ENCODE peak calls at places on chromosomes 7 and 10, in six cellular contexts. E, X, G, W, M and Q are unnamed samples.

GRCh38 chr10:23375366-23375765 is 30.8 kb upstream of the C10orf67 start:
- DNase-seq in W (no peak), E (no peak), M (no peak), G (no peak), X (no peak), Q (no peak)

GRCh38 chr7:13538669-13539068 is 450.8 kb downstream of the ETV1 start:
- DNase-seq in E (no peak), X (no peak), W (no peak), G (peak; percentile 36), M (no peak), Q (no peak)

GRCh38 chr7:40733111-40733510 is 598.3 kb downstream of the SUGCT start:
- DNase-seq in G (no peak), E (no peak), M (no peak), W (no peak), X (no peak), Q (no peak)

GRCh38 chr10:4651404-4652037 is 174.5 kb upstream of the AKR1E2 start:
- DNase-seq in G (peak; percentile 24), X (no peak), W (no peak), E (no peak), M (no peak), Q (no peak)

GRCh38 chr10:14282271-14282670 is 48.5 kb downstream of the FRMD4A start:
- DNase-seq in X (no peak), E (no peak), G (peak; percentile 60), M (no peak), W (no peak), Q (no peak)

GRCh38 chr7:24587853-24588252 is 14.6 kb downstream of the PALS2 start:
- DNase-seq in M (no peak), X (peak; percentile 33), E (no peak), W (no peak), G (peak; percentile 33), Q (no peak)

GRCh38 chr10:72429931-72430330 is 75.2 kb upstream of the DNAJB12 start:
- DNase-seq in W (no peak), E (no peak), X (no peak), G (no peak), M (no peak), Q (no peak)

GRCh38 chr7:39851466-39852045 is 98.5 kb upstream of the CDK13 start:
- DNase-seq in W (no peak), M (no peak), G (no peak), E (no peak), X (no peak), Q (no peak)

GRCh38 chr10:88851706-88852105 is at the start of gene ANKRD22:
- DNase-seq in X (no peak), W (peak; percentile 84), E (no peak), G (peak; percentile 95), M (peak; percentile 61), Q (peak; percentile 90)

GRCh38 chr7:139505563-139505962 is 17.9 kb upstream of the CLEC2L start:
- DNase-seq in X (peak; percentile 34), M (no peak), E (no peak), W (peak; percentile 15), G (peak; percentile 9), Q (no peak)

GRCh38 chr10:17026686-17027485 is 102.7 kb downstream of the CUBN start:
- DNase-seq in X (no peak), W (no peak), G (peak; percentile 72), E (no peak), M (no peak), Q (no peak)

GRCh38 chr7:125061-125471 is 67.3 kb upstream of the FAM20C start:
- DNase-seq in X (no peak), E (no peak), G (no peak), W (no peak), M (no peak), Q (no peak)

GRCh38 chr10:49086889-49087288 is 28.4 kb downstream of the VSTM4 start:
- DNase-seq in X (no peak), W (no peak), M (no peak), E (no peak), G (no peak), Q (no peak)

GRCh38 chr7:107370816-107371215 is 99.0 kb upstream of the GPR22 start:
- DNase-seq in M (no peak), W (no peak), E (no peak), G (no peak), X (no peak), Q (no peak)

GRCh38 chr10:6713716-6714115 is 133.6 kb upstream of the PRKCQ start:
- DNase-seq in G (no peak), W (no peak), X (peak; percentile 41), M (no peak), E (no peak), Q (no peak)

GRCh38 chr7:45930967-45931366 is 9.9 kb upstream of the IGFBP3 start:
- DNase-seq in M (no peak), E (no peak), X (no peak), W (no peak), G (peak; percentile 52), Q (no peak)

GRCh38 chr10:95755511-95756004 is 405 bp upstream of the ENTPD1 start:
- DNase-seq in W (no peak), X (peak; percentile 13), E (peak; percentile 84), M (peak; percentile 80), G (peak; percentile 16), Q (peak; percentile 27)

GRCh38 chr7:97001656-97002554 is 3.4 kb upstream of the DLX6 start:
- DNase-seq in W (no peak), X (no peak), E (no peak), G (no peak), M (no peak), Q (no peak)

GRCh38 chr7:78213402-78213801 is 414.8 kb downstream of the PHTF2 start:
- DNase-seq in E (no peak), M (no peak), G (no peak), X (no peak), W (no peak), Q (no peak)

GRCh38 chr7:82050134-82050533 is 280.3 kb upstream of the HGF start:
- DNase-seq in X (no peak), E (no peak), M (no peak), W (peak; percentile 59), G (peak; percentile 94), Q (no peak)

DNA sequence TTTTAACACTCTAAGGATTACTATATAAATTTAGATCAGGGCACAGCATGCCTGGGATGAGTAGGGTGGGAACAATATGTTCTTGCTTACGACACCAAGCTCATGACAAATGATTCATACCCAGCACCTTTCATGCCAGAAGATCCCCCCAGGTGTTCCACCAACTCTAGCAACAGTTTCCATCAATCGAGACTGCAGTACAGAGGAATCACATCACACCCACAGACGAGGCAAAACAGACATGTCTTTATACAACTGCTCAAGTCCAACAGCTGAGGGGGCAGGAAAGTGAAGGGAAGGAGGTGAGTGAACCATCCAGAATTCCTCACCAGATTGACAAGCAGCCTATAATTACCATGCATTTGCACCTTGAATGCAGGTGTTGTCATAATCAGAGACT is 3.6 kb downstream of the SORCS1 start:
- DNase-seq in X (no peak), G (no peak), W (no peak), E (no peak), M (no peak), Q (no peak)
- H3K27me3 ChIP-seq in X (peaks cover 4% of the 10 kb centered on the region), G (peaks cover 54% of the 10 kb centered on the region), W (no peaks in the 10 kb centered on the region), E (peaks cover 33% of the 10 kb centered on the region), M (no peaks in the 10 kb centered on the region), Q (peaks cover 11% of the 10 kb centered on the region)

DNA sequence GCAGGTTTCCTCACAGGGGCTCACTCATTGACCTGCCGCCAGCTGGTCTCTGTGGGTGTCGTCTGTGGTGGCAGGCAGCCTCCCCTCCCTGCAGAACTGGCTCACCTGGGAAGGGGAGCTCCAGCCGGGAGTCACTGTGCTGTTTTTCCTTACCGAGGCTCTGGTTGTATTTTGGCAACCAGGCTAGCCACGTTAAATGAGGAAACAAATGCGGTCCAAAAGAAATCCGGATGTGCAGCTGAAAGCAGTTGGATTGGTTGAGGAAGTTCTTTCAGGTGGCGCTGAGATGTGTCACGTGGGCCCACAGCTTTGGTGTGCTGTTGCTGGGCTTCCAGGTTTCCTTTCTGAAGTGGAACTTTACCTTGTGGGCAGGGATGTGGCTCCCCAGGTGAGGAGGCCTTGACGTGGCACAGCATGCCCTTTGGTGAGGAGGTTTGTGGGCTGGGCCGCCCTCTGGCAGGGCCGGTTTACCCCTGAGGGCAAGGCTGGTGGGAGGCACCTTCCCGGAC is 14.2 kb downstream of the MTURN start:
- DNase-seq in E (peak; percentile 87), M (no peak), G (no peak), W (no peak), X (no peak), Q (no peak)
- TF ChIP-seq CTCF in E (no peak), M (no peak), G (no peak), W (no peak), X (no peak), Q (no peak)

DNA sequence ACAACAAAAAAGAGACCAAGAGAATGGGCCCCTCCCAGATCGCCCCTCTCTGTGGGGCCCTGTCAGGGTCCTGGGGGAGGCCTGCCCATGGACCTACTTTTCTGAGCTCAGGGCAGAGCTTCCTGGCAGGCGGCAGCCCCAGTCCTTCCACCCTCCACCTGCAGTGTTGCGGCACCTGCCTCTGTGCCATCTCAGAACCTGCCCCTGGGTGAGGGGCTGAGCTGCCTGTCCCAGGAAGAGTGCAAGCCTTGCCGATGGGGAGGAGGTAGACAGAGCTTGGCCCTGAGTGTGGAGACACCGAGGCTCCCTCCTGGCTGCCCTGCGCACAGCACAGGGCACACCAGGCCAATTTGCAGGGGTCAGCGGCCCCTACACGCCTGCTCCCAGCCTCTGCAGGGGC is 67.5 kb downstream of the UNCX start:
- DNase-seq in M (no peak), E (no peak), W (no peak), X (no peak), G (no peak), Q (no peak)
- H3K27me3 ChIP-seq in M (no peaks in the 10 kb centered on the region), E (peaks cover 68% of the 10 kb centered on the region), W (no peaks in the 10 kb centered on the region), X (no peaks in the 10 kb centered on the region), G (peaks cover 47% of the 10 kb centered on the region), Q (peaks cover 11% of the 10 kb centered on the region)

GRCh38 chr10:69800665-69801064 is 1.0 kb upstream of the COL13A1 start:
- DNase-seq in E (no peak), M (no peak), W (no peak), G (no peak), X (no peak), Q (no peak)

GRCh38 chr10:69801434-69802315 is at the start of gene COL13A1:
- DNase-seq in X (peak; percentile 93), W (peak; percentile 71), E (peak; percentile 64), M (peak; percentile 64), G (peak; percentile 99), Q (peak; percentile 41)

GRCh38 chr10:69801094-69801433 is 642 bp upstream of the COL13A1 start:
- DNase-seq in X (peak; percentile 86), M (peak; percentile 61), E (no peak), G (peak; percentile 92), W (peak; percentile 60), Q (peak; percentile 63)

GRCh38 chr10:69803809-69804208 is 2.1 kb downstream of the COL13A1 start:
- DNase-seq in X (no peak), W (no peak), M (no peak), G (peak; percentile 38), E (peak; percentile 47), Q (no peak)

DNA sequence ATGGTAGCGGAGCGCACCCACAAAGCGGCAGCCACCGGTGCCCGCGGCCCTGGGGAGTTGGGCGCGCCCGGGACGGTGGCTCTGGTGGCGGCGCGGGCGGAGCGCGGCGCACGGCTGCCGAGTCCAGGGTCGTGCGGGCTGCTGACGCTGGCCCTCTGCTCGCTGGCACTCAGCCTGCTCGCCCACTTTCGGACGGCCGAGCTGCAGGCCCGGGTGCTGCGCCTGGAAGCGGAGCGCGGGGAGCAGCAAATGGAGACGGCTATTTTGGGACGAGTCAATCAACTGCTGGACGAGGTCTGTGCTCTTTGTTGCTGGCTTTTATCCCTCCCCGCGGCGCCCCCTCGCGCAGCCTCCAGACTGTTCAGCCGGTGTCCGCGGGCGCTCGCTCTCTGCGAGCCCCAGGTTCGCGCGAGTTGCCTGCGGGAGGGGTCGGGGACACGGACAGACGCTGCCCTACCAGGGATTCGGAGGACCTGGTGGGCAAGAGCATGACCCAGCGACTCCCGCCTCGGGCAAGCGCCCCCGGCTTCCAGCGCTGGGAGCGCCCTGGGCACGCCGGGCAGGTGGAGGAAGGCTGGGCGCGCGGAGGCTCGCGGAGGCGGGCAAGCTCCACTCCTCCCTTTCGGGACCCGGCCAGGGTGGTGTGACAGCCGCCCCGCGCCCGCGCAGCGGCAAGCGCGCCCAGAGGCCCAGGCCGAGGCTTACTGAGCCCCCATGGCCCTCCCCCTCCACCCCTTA is 887 bp downstream of the COL13A1 start:
- DNase-seq in E (peak; percentile 75), G (peak; percentile 61), M (no peak), W (no peak), X (peak; percentile 86), Q (peak; percentile 31)
- TF ChIP-seq CTCF in E (no peak), G (peak; percentile 55), M (peak; percentile 41), W (peak; percentile 8), X (peak; percentile 23), Q (no peak)